ENCODE peak calls at places on chromosomes 5 and 9, in five cellular contexts. One of them, this sample, is unnamed.

GRCh38 chr5:98368141-98368540 is 405.3 kb upstream of the RGMB start:
- DNase-seq in prostate gland: no peak
- DNase-seq in hepatocyte: no peak
- DNase-seq in CD4-positive, alpha-beta T cell: no peak
- DNase-seq in psoas muscle: no peak
- DNase-seq in this sample: no peak

GRCh38 chr5:1748845-1749244 is 50.8 kb downstream of the MRPL36 start:
- DNase-seq in hepatocyte: no peak
- DNase-seq in CD4-positive, alpha-beta T cell: no peak
- DNase-seq in psoas muscle: no peak
- DNase-seq in prostate gland: no peak
- DNase-seq in this sample: no peak

GRCh38 chr5:145811834-145812625 is 23.1 kb downstream of the PRELID2 start:
- DNase-seq in psoas muscle: no peak
- DNase-seq in prostate gland: no peak
- DNase-seq in CD4-positive, alpha-beta T cell: no peak
- DNase-seq in hepatocyte: peak; percentile 41
- DNase-seq in this sample: no peak

GRCh38 chr9:105064248-105065118 is 136.5 kb upstream of the ABCA1 start:
- DNase-seq in prostate gland: peak; percentile 91
- DNase-seq in psoas muscle: peak; percentile 91
- DNase-seq in CD4-positive, alpha-beta T cell: no peak
- DNase-seq in hepatocyte: peak; percentile 95
- DNase-seq in this sample: peak; percentile 92

GRCh38 chr5:84383816-84384603 is 670 bp downstream of the EDIL3 start:
- DNase-seq in psoas muscle: no peak
- DNase-seq in prostate gland: no peak
- DNase-seq in CD4-positive, alpha-beta T cell: no peak
- DNase-seq in hepatocyte: peak; percentile 52
- DNase-seq in this sample: peak; percentile 23

GRCh38 chr5:150485770-150486401 is 22.0 kb upstream of the NDST1 start:
- DNase-seq in CD4-positive, alpha-beta T cell: no peak
- DNase-seq in prostate gland: peak; percentile 49
- DNase-seq in psoas muscle: peak; percentile 72
- DNase-seq in hepatocyte: peak; percentile 83
- DNase-seq in this sample: peak; percentile 55

GRCh38 chr9:21081451-21081850 is 3.7 kb upstream of the IFNB1 start:
- DNase-seq in psoas muscle: no peak
- DNase-seq in prostate gland: no peak
- DNase-seq in hepatocyte: no peak
- DNase-seq in CD4-positive, alpha-beta T cell: no peak
- DNase-seq in this sample: no peak

GRCh38 chr5:14872070-14872989 is 752 bp upstream of the ANKH start:
- DNase-seq in prostate gland: peak; percentile 83
- DNase-seq in psoas muscle: peak; percentile 72
- DNase-seq in hepatocyte: peak; percentile 81
- DNase-seq in CD4-positive, alpha-beta T cell: peak; percentile 23
- DNase-seq in this sample: no peak

GRCh38 chr9:91562412-91562811 is 138.8 kb upstream of the NFIL3 start:
- DNase-seq in psoas muscle: no peak
- DNase-seq in prostate gland: no peak
- DNase-seq in hepatocyte: no peak
- DNase-seq in CD4-positive, alpha-beta T cell: no peak
- DNase-seq in this sample: no peak

GRCh38 chr9:112286906-112287305 is 46.5 kb downstream of the PTBP3 start:
- DNase-seq in psoas muscle: no peak
- DNase-seq in hepatocyte: no peak
- DNase-seq in CD4-positive, alpha-beta T cell: no peak
- DNase-seq in prostate gland: no peak
- DNase-seq in this sample: no peak

GRCh38 chr5:61919920-61920319 is 386.1 kb upstream of the KIF2A start:
- DNase-seq in psoas muscle: no peak
- DNase-seq in hepatocyte: peak; percentile 75
- DNase-seq in prostate gland: peak; percentile 82
- DNase-seq in CD4-positive, alpha-beta T cell: no peak
- DNase-seq in this sample: no peak

GRCh38 chr5:9009931-9010652 is 535.8 kb downstream of the SEMA5A start:
- DNase-seq in psoas muscle: no peak
- DNase-seq in hepatocyte: no peak
- DNase-seq in prostate gland: no peak
- DNase-seq in CD4-positive, alpha-beta T cell: no peak
- DNase-seq in this sample: peak; percentile 21

GRCh38 chr5:14305045-14305444 is 161.9 kb downstream of the TRIO start:
- DNase-seq in psoas muscle: no peak
- DNase-seq in prostate gland: no peak
- DNase-seq in hepatocyte: peak; percentile 48
- DNase-seq in CD4-positive, alpha-beta T cell: no peak
- DNase-seq in this sample: peak; percentile 56

GRCh38 chr5:76849767-76850291 is at the start of gene S100Z:
- DNase-seq in psoas muscle: no peak
- DNase-seq in CD4-positive, alpha-beta T cell: peak; percentile 27
- DNase-seq in prostate gland: no peak
- DNase-seq in hepatocyte: peak; percentile 75
- DNase-seq in this sample: no peak

GRCh38 chr9:98708933-98709911 is at the start of gene GABBR2:
- DNase-seq in prostate gland: no peak
- DNase-seq in psoas muscle: no peak
- DNase-seq in CD4-positive, alpha-beta T cell: no peak
- DNase-seq in hepatocyte: peak; percentile 25
- DNase-seq in this sample: no peak

GRCh38 chr5:556909-557441 is 32.7 kb upstream of the SLC9A3 start:
- DNase-seq in hepatocyte: peak; percentile 69
- DNase-seq in CD4-positive, alpha-beta T cell: no peak
- DNase-seq in prostate gland: no peak
- DNase-seq in psoas muscle: no peak
- DNase-seq in this sample: no peak

GRCh38 chr9:84397822-84398221 is 57.3 kb upstream of the SLC28A3 start:
- DNase-seq in hepatocyte: no peak
- DNase-seq in psoas muscle: no peak
- DNase-seq in CD4-positive, alpha-beta T cell: no peak
- DNase-seq in prostate gland: no peak
- DNase-seq in this sample: no peak

GRCh38 chr5:107671742-107672211 is 1.0 kb upstream of the EFNA5 start:
- DNase-seq in hepatocyte: peak; percentile 62
- DNase-seq in CD4-positive, alpha-beta T cell: no peak
- DNase-seq in prostate gland: no peak
- DNase-seq in psoas muscle: peak; percentile 26
- DNase-seq in this sample: peak; percentile 58

GRCh38 chr5:91206103-91206502 is 177.0 kb downstream of the ARRDC3 start:
- DNase-seq in prostate gland: no peak
- DNase-seq in CD4-positive, alpha-beta T cell: no peak
- DNase-seq in psoas muscle: no peak
- DNase-seq in hepatocyte: no peak
- DNase-seq in this sample: no peak

GRCh38 chr9:130288926-130289705 is 23.6 kb downstream of the HMCN2 start:
- DNase-seq in hepatocyte: no peak
- DNase-seq in CD4-positive, alpha-beta T cell: no peak
- DNase-seq in psoas muscle: no peak
- DNase-seq in prostate gland: no peak
- DNase-seq in this sample: no peak

GRCh38 chr5:149857499-149857898 is 87.1 kb downstream of the PDE6A start:
- DNase-seq in hepatocyte: peak; percentile 49
- DNase-seq in CD4-positive, alpha-beta T cell: no peak
- DNase-seq in psoas muscle: peak; percentile 92
- DNase-seq in prostate gland: peak; percentile 63
- DNase-seq in this sample: no peak

GRCh38 chr5:161420526-161420925 is 126.0 kb downstream of the GABRB2 start:
- DNase-seq in prostate gland: no peak
- DNase-seq in hepatocyte: no peak
- DNase-seq in CD4-positive, alpha-beta T cell: no peak
- DNase-seq in psoas muscle: no peak
- DNase-seq in this sample: no peak

GRCh38 chr5:66987949-66988838 is 208.4 kb downstream of the CD180 start:
- DNase-seq in prostate gland: no peak
- DNase-seq in psoas muscle: no peak
- DNase-seq in CD4-positive, alpha-beta T cell: no peak
- DNase-seq in hepatocyte: peak; percentile 45
- DNase-seq in this sample: no peak

GRCh38 chr5:89117131-89117644 is 234.2 kb upstream of the MEF2C start:
- DNase-seq in prostate gland: no peak
- DNase-seq in psoas muscle: no peak
- DNase-seq in hepatocyte: peak; percentile 46
- DNase-seq in CD4-positive, alpha-beta T cell: no peak
- DNase-seq in this sample: no peak

GRCh38 chr9:27193886-27194285 is 84.9 kb downstream of the TEK start:
- DNase-seq in prostate gland: no peak
- DNase-seq in hepatocyte: no peak
- DNase-seq in CD4-positive, alpha-beta T cell: no peak
- DNase-seq in psoas muscle: no peak
- DNase-seq in this sample: no peak

GRCh38 chr9:91495450-91495849 is 71.8 kb upstream of the NFIL3 start:
- DNase-seq in psoas muscle: no peak
- DNase-seq in hepatocyte: peak; percentile 45
- DNase-seq in prostate gland: no peak
- DNase-seq in CD4-positive, alpha-beta T cell: no peak
- DNase-seq in this sample: peak; percentile 60

GRCh38 chr5:145554399-145554798 is 280.7 kb downstream of the PRELID2 start:
- DNase-seq in psoas muscle: no peak
- DNase-seq in CD4-positive, alpha-beta T cell: no peak
- DNase-seq in prostate gland: no peak
- DNase-seq in hepatocyte: peak; percentile 8
- DNase-seq in this sample: no peak

GRCh38 chr9:18362901-18363685 is 110.9 kb upstream of the ADAMTSL1 start:
- DNase-seq in CD4-positive, alpha-beta T cell: no peak
- DNase-seq in hepatocyte: no peak
- DNase-seq in prostate gland: no peak
- DNase-seq in psoas muscle: no peak
- DNase-seq in this sample: no peak

GRCh38 chr9:3526903-3527652 is 1.3 kb upstream of the RFX3 start:
- DNase-seq in psoas muscle: peak; percentile 13
- DNase-seq in prostate gland: peak; percentile 17
- DNase-seq in CD4-positive, alpha-beta T cell: peak; percentile 60
- DNase-seq in hepatocyte: peak; percentile 35
- DNase-seq in this sample: peak; percentile 28

GRCh38 chr5:39226558-39226957 is 7.2 kb upstream of the FYB1 start:
- DNase-seq in prostate gland: no peak
- DNase-seq in psoas muscle: no peak
- DNase-seq in CD4-positive, alpha-beta T cell: no peak
- DNase-seq in hepatocyte: no peak
- DNase-seq in this sample: no peak

GRCh38 chr5:162289489-162289888 is 221.9 kb downstream of the GABRG2 start:
- DNase-seq in CD4-positive, alpha-beta T cell: no peak
- DNase-seq in psoas muscle: no peak
- DNase-seq in hepatocyte: no peak
- DNase-seq in prostate gland: no peak
- DNase-seq in this sample: no peak

GRCh38 chr9:99307846-99308245 is 85.8 kb downstream of the SEC61B start:
- DNase-seq in hepatocyte: no peak
- DNase-seq in psoas muscle: no peak
- DNase-seq in prostate gland: no peak
- DNase-seq in CD4-positive, alpha-beta T cell: no peak
- DNase-seq in this sample: peak; percentile 50

GRCh38 chr5:173627271-173627670 is 10.8 kb upstream of the BOD1 start:
- DNase-seq in psoas muscle: no peak
- DNase-seq in CD4-positive, alpha-beta T cell: no peak
- DNase-seq in prostate gland: no peak
- DNase-seq in hepatocyte: no peak
- DNase-seq in this sample: no peak

GRCh38 chr5:173627860-173628392 is 11.5 kb upstream of the BOD1 start:
- DNase-seq in CD4-positive, alpha-beta T cell: no peak
- DNase-seq in hepatocyte: no peak
- DNase-seq in prostate gland: no peak
- DNase-seq in psoas muscle: no peak
- DNase-seq in this sample: no peak

GRCh38 chr5:173626501-173626812 is 10.0 kb upstream of the BOD1 start:
- DNase-seq in hepatocyte: no peak
- DNase-seq in prostate gland: no peak
- DNase-seq in CD4-positive, alpha-beta T cell: no peak
- DNase-seq in psoas muscle: no peak
- DNase-seq in this sample: peak; percentile 31

GRCh38 chr5:173629628-173630027 is 13.2 kb upstream of the BOD1 start:
- DNase-seq in hepatocyte: no peak
- DNase-seq in psoas muscle: no peak
- DNase-seq in prostate gland: no peak
- DNase-seq in CD4-positive, alpha-beta T cell: no peak
- DNase-seq in this sample: no peak

GRCh38 chr5:173628501-173628900 is 12.1 kb upstream of the BOD1 start:
- DNase-seq in CD4-positive, alpha-beta T cell: no peak
- DNase-seq in psoas muscle: no peak
- DNase-seq in hepatocyte: no peak
- DNase-seq in prostate gland: no peak
- DNase-seq in this sample: no peak
- H3K27ac ChIP-seq in CD4-positive, alpha-beta T cell: no peak overlapping the region
- H3K27ac ChIP-seq in psoas muscle: no peak overlapping the region
- H3K27ac ChIP-seq in hepatocyte: no peak overlapping the region
- H3K27ac ChIP-seq in prostate gland: no peak overlapping the region
- H3K27ac ChIP-seq in this sample: peak overlapping the region; percentile 11

GRCh38 chr5:124235576-124235975 is 510.9 kb downstream of the ZNF608 start:
- DNase-seq in psoas muscle: no peak
- DNase-seq in prostate gland: no peak
- DNase-seq in hepatocyte: no peak
- DNase-seq in CD4-positive, alpha-beta T cell: no peak
- DNase-seq in this sample: no peak
- H3K27ac ChIP-seq in psoas muscle: no peak overlapping the region
- H3K27ac ChIP-seq in prostate gland: no peak overlapping the region
- H3K27ac ChIP-seq in hepatocyte: no peak overlapping the region
- H3K27ac ChIP-seq in CD4-positive, alpha-beta T cell: no peak overlapping the region
- H3K27ac ChIP-seq in this sample: no peak overlapping the region

GRCh38 chr5:165309446-165309845 is 1804.0 kb downstream of the MAT2B start:
- DNase-seq in prostate gland: no peak
- DNase-seq in psoas muscle: no peak
- DNase-seq in hepatocyte: no peak
- DNase-seq in CD4-positive, alpha-beta T cell: no peak
- DNase-seq in this sample: no peak
- H3K27ac ChIP-seq in prostate gland: no peak overlapping the region
- H3K27ac ChIP-seq in psoas muscle: no peak overlapping the region
- H3K27ac ChIP-seq in hepatocyte: no peak overlapping the region
- H3K27ac ChIP-seq in CD4-positive, alpha-beta T cell: no peak overlapping the region
- H3K27ac ChIP-seq in this sample: no peak overlapping the region

GRCh38 chr9:114324492-114324891 is 1.6 kb downstream of the ORM1 start:
- DNase-seq in hepatocyte: peak; percentile 41
- DNase-seq in prostate gland: no peak
- DNase-seq in CD4-positive, alpha-beta T cell: no peak
- DNase-seq in psoas muscle: no peak
- DNase-seq in this sample: no peak

GRCh38 chr9:114330636-114331035 is 967 bp downstream of the ORM2 start:
- DNase-seq in hepatocyte: no peak
- DNase-seq in psoas muscle: no peak
- DNase-seq in prostate gland: no peak
- DNase-seq in CD4-positive, alpha-beta T cell: no peak
- DNase-seq in this sample: no peak

GRCh38 chr9:114321759-114322158 is 1.1 kb upstream of the ORM1 start:
- DNase-seq in psoas muscle: no peak
- DNase-seq in prostate gland: no peak
- DNase-seq in CD4-positive, alpha-beta T cell: no peak
- DNase-seq in hepatocyte: no peak
- DNase-seq in this sample: peak; percentile 70

DNA sequence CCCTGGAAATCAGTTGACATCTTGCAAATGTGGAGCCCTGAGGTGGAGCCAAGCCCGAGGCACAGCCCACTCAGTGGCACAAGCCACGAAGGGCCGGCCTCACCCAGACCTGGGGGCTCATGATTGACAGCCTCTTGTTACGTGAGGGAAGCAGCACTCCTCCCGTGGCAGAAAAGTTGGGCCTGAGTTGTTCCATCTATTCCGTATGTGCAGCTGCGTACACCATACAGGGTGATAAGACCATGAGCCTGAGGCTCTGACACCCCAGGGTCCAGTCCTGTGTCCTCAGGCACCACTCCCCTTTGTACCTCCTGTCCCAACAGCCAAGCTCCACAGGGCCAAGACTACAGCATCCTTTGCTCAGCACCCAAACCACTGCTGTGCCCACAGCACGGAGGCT is 1.9 kb upstream of the ORM2 start:
- DNase-seq in psoas muscle: no peak
- DNase-seq in CD4-positive, alpha-beta T cell: no peak
- DNase-seq in prostate gland: no peak
- DNase-seq in hepatocyte: peak; percentile 53
- DNase-seq in this sample: no peak
- H3K27ac ChIP-seq in psoas muscle: no peak overlapping the region
- H3K27ac ChIP-seq in CD4-positive, alpha-beta T cell: no peak overlapping the region
- H3K27ac ChIP-seq in prostate gland: no peak overlapping the region
- H3K27ac ChIP-seq in hepatocyte: peak overlapping the region; percentile 72
- H3K27ac ChIP-seq in this sample: no peak overlapping the region